ENCODE peak calls at places on chromosomes 11 and 22, in seven cellular contexts. J is PC-3, Y is HCT116, H is PC-9, A is ovary, T is cardiac muscle cell, C is colonic mucosa. D is an unnamed sample. For H3K27me3 and H3K9me3, the result is how much of the 10 kb centered on the place peaks cover.

GRCh38 chr11:124640660-124641059 is 18.0 kb downstream of the TBRG1 start:
- DNase-seq in T (no peak), A (no peak), Y (no peak), C (no peak), J (no peak), H (no peak), D (no peak)

GRCh38 chr11:94813436-94813720 is 45.2 kb downstream of the AMOTL1 start:
- DNase-seq in H (no peak), A (no peak), C (no peak), T (no peak), Y (no peak), J (no peak), D (no peak)

GRCh38 chr11:64843971-64844329 is 503 bp downstream of the CDC42BPG start:
- DNase-seq in Y (no peak), J (peak), H (no peak), T (no peak), A (no peak), C (peak), D (no peak)

GRCh38 chr11:65862941-65863888 is 3.0 kb downstream of the MUS81 start:
- DNase-seq in A (peak), J (no peak), T (no peak), C (no peak), H (peak), Y (no peak), D (no peak)

GRCh38 chr11:121099364-121099763 is 1.7 kb upstream of the TECTA start:
- DNase-seq in T (no peak), H (no peak), Y (no peak), A (no peak), J (no peak), C (no peak), D (no peak)

GRCh38 chr11:112885744-112886706 is 75.2 kb upstream of the NCAM1 start:
- DNase-seq in J (no peak), A (no peak), H (no peak), T (no peak), C (no peak), Y (no peak), D (peak)

GRCh38 chr11:19344661-19345518 is 104.1 kb upstream of the E2F8 start:
- DNase-seq in T (peak), A (no peak), J (peak), H (peak), Y (no peak), C (peak), D (no peak)

GRCh38 chr11:37946155-37946766 is 1348.2 kb upstream of the RAG2 start:
- DNase-seq in H (no peak), J (peak), A (no peak), Y (no peak), C (peak), T (peak), D (no peak)

GRCh38 chr11:117428186-117428855 is 100.7 kb downstream of the CEP164 start:
- DNase-seq in J (no peak), Y (no peak), T (no peak), H (no peak), A (no peak), C (no peak), D (no peak)

GRCh38 chr11:117427356-117427874 is 99.8 kb downstream of the CEP164 start:
- DNase-seq in T (no peak), J (no peak), A (no peak), C (no peak), H (no peak), Y (no peak), D (no peak)

GRCh38 chr11:117428856-117429229 is 101.2 kb downstream of the CEP164 start:
- DNase-seq in H (no peak), A (no peak), J (no peak), C (no peak), Y (no peak), T (no peak), D (no peak)

GRCh38 chr11:117431436-117431835 is 103.8 kb downstream of the CEP164 start:
- DNase-seq in J (no peak), H (no peak), C (no peak), A (no peak), T (no peak), Y (no peak), D (no peak)

DNA sequence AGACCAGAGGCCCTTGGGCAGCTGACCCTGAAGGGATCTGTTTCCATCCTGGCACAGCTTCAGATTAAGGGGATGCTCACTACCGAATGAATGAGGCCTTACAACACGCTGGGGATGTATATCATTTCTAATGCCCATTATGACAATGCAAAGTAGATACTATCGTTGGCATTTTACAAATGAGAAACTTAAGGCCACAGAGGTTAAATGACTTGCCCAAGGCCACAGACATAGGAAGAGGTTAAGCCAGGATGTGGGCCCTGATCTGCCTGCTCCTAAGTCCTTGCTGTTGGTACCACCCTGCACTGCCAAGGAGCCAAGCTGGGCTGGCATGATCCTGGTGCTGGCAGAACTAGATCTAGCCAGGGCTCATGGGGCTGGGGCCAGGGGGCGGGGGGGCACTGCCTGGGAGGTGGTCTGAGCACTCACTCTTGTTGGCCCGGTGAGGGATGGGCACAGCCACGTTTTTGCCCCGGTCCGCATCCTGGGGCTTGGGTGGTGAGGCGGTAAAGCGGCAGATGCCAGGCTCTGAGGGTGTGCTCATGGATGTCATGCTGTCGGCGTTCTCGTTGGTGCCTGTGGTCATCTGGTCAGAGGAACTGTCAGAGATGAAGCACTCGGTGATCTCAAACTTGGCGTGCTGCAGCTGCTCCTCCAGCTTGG is 102.8 kb downstream of the CEP164 start:
- DNase-seq in Y (no peak), J (no peak), H (no peak), C (no peak), A (no peak), T (no peak), D (no peak)
- H3K27me3 ChIP-seq in Y (under half), J (under half), H (half or more), C (under half), A (under half), T (under half), D (under half)

GRCh38 chr11:59401262-59401552 is 25.0 kb downstream of the OR5A2 start:
- DNase-seq in C (no peak), H (no peak), A (no peak), Y (no peak), T (no peak), J (no peak), D (no peak)

GRCh38 chr11:59403546-59403945 is 22.7 kb downstream of the OR5A2 start:
- DNase-seq in H (no peak), C (no peak), J (no peak), T (no peak), Y (no peak), A (no peak), D (no peak)

GRCh38 chr11:59400461-59401261 is 25.6 kb downstream of the OR5A2 start:
- DNase-seq in T (no peak), J (no peak), C (no peak), A (no peak), Y (no peak), H (no peak), D (no peak)
- H3K9me3 ChIP-seq in T (under half), J (under half), C (under half), A (under half), Y (under half), H (under half), D (under half)

DNA sequence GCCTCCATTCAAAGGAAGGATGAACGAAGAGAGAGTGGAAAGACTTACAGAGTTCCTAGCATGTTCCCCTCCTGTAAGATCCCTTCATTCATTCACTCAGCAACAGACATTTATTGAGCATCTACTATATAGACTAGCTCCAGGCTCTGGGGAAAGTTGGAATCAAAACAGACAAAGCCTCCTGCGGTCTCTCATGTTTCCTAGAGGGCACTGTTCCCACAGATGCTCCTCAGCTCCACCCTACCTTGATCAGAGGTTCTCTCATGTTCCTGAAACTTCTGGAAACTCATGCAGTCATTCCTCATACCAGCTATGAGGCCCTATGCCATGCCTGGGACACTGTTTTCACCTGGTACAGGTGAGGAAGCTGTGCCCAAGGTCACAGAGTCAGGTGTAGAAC is 11.1 kb downstream of the ALX4 start:
- DNase-seq in H (no peak), C (no peak), T (no peak), Y (no peak), J (no peak), A (no peak), D (no peak)
- H3K27me3 ChIP-seq in H (under half), C (under half), T (half or more), Y (under half), J (under half), A (under half), D (under half)

DNA sequence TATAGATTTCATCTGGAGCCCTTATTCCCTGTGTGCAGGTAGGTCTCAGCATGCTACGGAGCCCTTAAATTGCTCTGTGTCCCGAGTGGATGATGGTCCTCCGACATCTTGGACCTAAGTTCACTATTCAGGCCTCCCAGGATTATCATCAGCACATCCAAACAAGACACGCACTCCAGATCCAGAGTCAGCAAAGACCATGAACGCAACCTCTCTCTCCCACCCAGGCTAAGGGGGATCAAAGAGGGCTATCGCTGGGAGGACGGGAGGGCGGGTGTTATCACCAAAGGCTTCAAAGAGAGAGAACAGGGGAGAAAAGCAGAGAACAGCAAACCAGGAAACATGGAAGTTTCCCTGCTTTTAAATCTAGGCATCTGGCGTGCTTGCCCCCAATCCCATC is 659.4 kb downstream of the TBC1D22A start:
- DNase-seq in J (no peak), A (no peak), Y (no peak), C (no peak), T (no peak), H (no peak), D (no peak)
- H3K9me3 ChIP-seq in J (under half), A (under half), Y (under half), C (under half), T (under half), H (under half), D (under half)

GRCh38 chr11:27693398-27693797 is 6.9 kb downstream of the BDNF start:
- DNase-seq in J (no peak), A (no peak), T (peak), H (no peak), C (no peak), Y (no peak), D (no peak)

GRCh38 chr11:27694992-27695391 is 5.3 kb downstream of the BDNF start:
- DNase-seq in J (peak), T (peak), H (no peak), Y (no peak), C (no peak), A (no peak), D (no peak)

GRCh38 chr11:27697679-27698275 is 2.5 kb downstream of the BDNF start:
- DNase-seq in H (no peak), C (no peak), Y (no peak), A (no peak), J (no peak), T (peak), D (peak)

GRCh38 chr11:27696961-27697360 is 3.3 kb downstream of the BDNF start:
- DNase-seq in H (no peak), C (no peak), Y (no peak), T (no peak), A (no peak), J (no peak), D (peak)

DNA sequence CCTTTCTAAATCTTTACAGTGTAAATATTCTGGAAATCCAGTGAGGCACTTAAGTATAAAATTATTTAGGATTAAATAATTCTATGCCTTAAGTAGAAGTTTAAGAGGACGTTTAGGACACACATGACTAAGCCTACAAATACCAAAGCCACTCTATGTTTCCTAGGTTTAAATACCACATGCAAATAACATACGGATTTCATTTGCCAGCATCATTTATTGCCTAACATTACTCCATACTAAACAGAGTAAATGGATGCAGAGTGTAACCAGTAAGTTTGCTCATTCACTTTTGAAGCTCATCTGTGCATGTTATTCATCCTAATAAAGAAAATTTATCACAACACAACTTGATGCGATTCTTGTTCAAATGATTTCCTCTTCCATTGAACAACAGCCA is 4.1 kb downstream of the BDNF start:
- DNase-seq in A (no peak), J (peak), H (no peak), C (no peak), T (no peak), Y (no peak), D (no peak)
- H3K27me3 ChIP-seq in A (under half), J (under half), H (under half), C (under half), T (half or more), Y (under half), D (under half)

GRCh38 chr11:134504146-134504905 is 92.3 kb upstream of the B3GAT1 start:
- DNase-seq in A (peak), Y (no peak), T (no peak), C (no peak), H (no peak), J (no peak), D (no peak)
- H3K9me3 ChIP-seq in A (under half), Y (under half), T (under half), C (under half), H (under half), J (under half), D (under half)

GRCh38 chr11:2524446-2525165 is 79.8 kb downstream of the KCNQ1 start:
- DNase-seq in T (no peak), A (peak), Y (no peak), H (no peak), J (no peak), C (peak), D (peak)
- H3K27me3 ChIP-seq in T (under half), A (under half), Y (under half), H (under half), J (under half), C (under half), D (half or more)

DNA sequence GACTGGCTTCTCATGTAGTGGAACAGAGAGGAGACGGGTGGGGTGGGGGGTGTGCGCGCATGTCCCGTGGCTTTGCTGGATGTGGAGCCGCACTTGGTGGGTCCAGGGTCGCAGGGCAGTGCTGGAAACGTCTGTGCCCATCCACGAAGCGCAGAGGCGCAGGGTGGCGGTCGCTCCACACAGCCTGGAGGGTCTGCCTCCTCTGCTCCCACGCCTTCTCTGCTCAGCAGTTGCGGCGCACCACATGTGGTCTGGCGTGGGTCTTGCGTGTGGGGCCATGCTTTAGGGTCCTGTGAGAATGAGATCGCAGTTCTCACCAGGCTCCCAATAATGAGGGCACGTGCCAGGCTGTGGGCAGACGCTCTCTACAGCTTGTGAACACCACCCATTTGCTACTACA is 50.7 kb downstream of the MUC6 start:
- DNase-seq in C (no peak), H (no peak), J (no peak), Y (no peak), T (no peak), A (no peak), D (no peak)
- H3K9me3 ChIP-seq in C (under half), H (under half), J (under half), Y (under half), T (under half), A (under half), D (under half)

DNA sequence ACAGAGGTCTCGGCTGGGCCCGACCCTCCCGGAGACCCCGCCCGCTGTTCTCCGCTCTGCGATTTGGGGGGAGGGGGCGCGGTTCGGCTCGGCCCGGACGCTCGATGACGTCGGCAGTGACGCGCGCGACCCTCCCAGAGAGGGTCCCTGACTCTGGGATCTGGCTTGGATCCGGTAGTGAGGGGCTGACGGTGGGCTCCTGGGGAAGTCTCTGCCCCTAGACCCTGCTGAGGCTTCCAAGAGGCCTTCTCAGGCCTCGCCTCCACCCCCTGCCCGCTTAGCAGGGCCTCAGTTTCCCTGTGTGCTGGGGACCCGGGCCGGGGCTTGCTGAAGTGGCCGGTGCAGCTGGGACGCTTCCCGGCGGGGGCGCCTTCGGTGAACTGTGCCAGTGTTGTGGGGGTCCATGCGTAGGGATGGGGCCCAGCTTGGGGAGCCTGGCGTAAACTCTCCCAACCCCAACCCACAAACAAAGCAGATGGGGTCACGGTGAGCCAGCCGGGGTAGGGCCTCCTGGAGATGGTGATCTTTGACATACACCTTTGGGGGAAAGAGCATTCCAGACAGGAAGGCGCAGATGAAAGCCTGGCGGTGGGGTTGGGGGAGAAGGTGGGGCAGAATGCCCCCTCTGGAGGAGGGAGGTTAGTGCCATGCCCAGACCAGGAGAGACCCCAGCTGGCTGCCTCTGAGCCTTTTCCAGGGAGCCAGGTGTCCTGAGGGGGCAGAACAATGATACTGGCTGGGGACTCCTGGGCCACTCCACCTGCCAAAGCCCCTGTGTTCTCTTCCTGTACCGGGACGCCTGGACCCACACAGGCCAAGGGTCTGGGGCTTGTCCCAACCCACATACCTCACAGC is 1.0 kb downstream of the B4GALNT4 start:
- DNase-seq in A (no peak), T (no peak), H (no peak), J (no peak), Y (no peak), C (no peak), D (no peak)
- H3K27me3 ChIP-seq in A (under half), T (under half), H (under half), J (under half), Y (under half), C (under half), D (half or more)